ENCODE peak calls at places on chromosomes 3 and 15, in four cellular contexts. J is H1, Y is K562, C is GM12878. M is an unnamed sample.
A peak's percentile ranks its signal among the peaks of the same experiment; 100 is the strongest.

GRCh38 chr15:60223161-60223560 is 174.6 kb downstream of the ANXA2 start:
- DNase-seq in J (no peak), Y (no peak), C (no peak), M (no peak)

GRCh38 chr15:47756872-47757271 is 39.6 kb downstream of the SEMA6D start:
- DNase-seq in J (no peak), Y (no peak), C (no peak), M (peak; percentile 91)

GRCh38 chr3:72080101-72080500 is 295.2 kb upstream of the PROK2 start:
- DNase-seq in J (no peak), Y (no peak), C (no peak), M (no peak)

GRCh38 chr15:52288051-52288942 is 7.3 kb downstream of the MYO5C start:
- DNase-seq in J (no peak), Y (no peak), C (no peak), M (peak; percentile 46)

GRCh38 chr15:33226559-33227181 is 32.2 kb upstream of the FMN1 start:
- DNase-seq in J (no peak), Y (peak; percentile 24), C (peak; percentile 52), M (no peak)

GRCh38 chr3:15345051-15345607 is 12.7 kb upstream of the SH3BP5 start:
- DNase-seq in J (no peak), Y (no peak), C (no peak), M (no peak)

GRCh38 chr3:22284559-22284958 is 533.5 kb upstream of the ZNF385D start:
- DNase-seq in J (no peak), Y (no peak), C (no peak), M (peak; percentile 2)

GRCh38 chr3:64266065-64266874 is 41.0 kb upstream of the PRICKLE2 start:
- DNase-seq in J (no peak), Y (no peak), C (no peak), M (peak; percentile 94)

GRCh38 chr15:64651573-64652260 is 123.7 kb downstream of the RBPMS2 start:
- DNase-seq in J (peak; percentile 10), Y (no peak), C (peak; percentile 82), M (peak; percentile 33)

GRCh38 chr3:186967686-186968085 is 37.4 kb downstream of the ST6GAL1 start:
- DNase-seq in J (no peak), Y (no peak), C (no peak), M (no peak)

GRCh38 chr3:132253262-132253878 is 63.8 kb upstream of the ACP3 start:
- DNase-seq in J (no peak), Y (peak; percentile 32), C (no peak), M (peak; percentile 76)

GRCh38 chr15:66730168-66731014 is 28.4 kb downstream of the SMAD6 start:
- DNase-seq in J (no peak), Y (no peak), C (no peak), M (peak; percentile 76)

GRCh38 chr3:74631341-74631740 is 16.9 kb upstream of the CNTN3 start:
- DNase-seq in J (no peak), Y (no peak), C (no peak), M (peak; percentile 59)

GRCh38 chr3:59581000-59581399 is 531.2 kb upstream of the CFAP20DC start:
- DNase-seq in J (no peak), Y (no peak), C (no peak), M (no peak)

GRCh38 chr3:152302521-152303021 is 33.8 kb downstream of the MBNL1 start:
- DNase-seq in J (no peak), Y (no peak), C (peak; percentile 68), M (peak; percentile 90)

GRCh38 chr3:48232734-48233133 is 8.2 kb upstream of the ZNF589 start:
- DNase-seq in J (peak; percentile 33), Y (peak; percentile 63), C (peak; percentile 63), M (peak; percentile 50)

GRCh38 chr3:184172681-184173373 is 1.8 kb upstream of the AP2M1 start:
- DNase-seq in J (no peak), Y (no peak), C (no peak), M (peak; percentile 88)

GRCh38 chr15:50247819-50248650 is 17.5 kb downstream of the HDC start:
- DNase-seq in J (no peak), Y (no peak), C (no peak), M (no peak)

GRCh38 chr3:115040673-115041286 is 106.3 kb downstream of the ZBTB20 start:
- DNase-seq in J (no peak), Y (peak; percentile 3), C (peak; percentile 2), M (peak; percentile 52)

GRCh38 chr3:126983276-126983652 is 349 bp downstream of the PLXNA1 start:
- DNase-seq in J (no peak), Y (peak; percentile 40), C (no peak), M (no peak)

GRCh38 chr3:77606372-77606771 is 566.5 kb downstream of the ROBO2 start:
- DNase-seq in J (no peak), Y (no peak), C (no peak), M (no peak)

GRCh38 chr3:72756900-72757299 is 91.3 kb downstream of the SHQ1 start:
- DNase-seq in J (no peak), Y (no peak), C (peak; percentile 77), M (no peak)

GRCh38 chr3:10614160-10614559 is 108.8 kb upstream of the ATP2B2 start:
- DNase-seq in J (no peak), Y (no peak), C (no peak), M (no peak)

GRCh38 chr15:31276596-31277298 is 49.9 kb upstream of the KLF13 start:
- DNase-seq in J (no peak), Y (no peak), C (no peak), M (no peak)

GRCh38 chr15:60135961-60136360 is 131.8 kb downstream of the FOXB1 start:
- DNase-seq in J (no peak), Y (no peak), C (no peak), M (no peak)

GRCh38 chr3:171163724-171164465 is 137.4 kb upstream of the SLC2A2 start:
- DNase-seq in J (no peak), Y (no peak), C (no peak), M (no peak)

GRCh38 chr15:99504071-99504822 is 61.5 kb upstream of the MEF2A start:
- DNase-seq in J (no peak), Y (no peak), C (no peak), M (no peak)

GRCh38 chr15:85947936-85948335 is 131.7 kb upstream of the AGBL1 start:
- DNase-seq in J (no peak), Y (no peak), C (no peak), M (no peak)

GRCh38 chr3:128051459-128051836 is 789 bp upstream of the SEC61A1 start:
- DNase-seq in J (no peak), Y (no peak), C (no peak), M (no peak)

GRCh38 chr3:198076722-198077308 is 116.8 kb downstream of the LMLN start:
- DNase-seq in J (no peak), Y (no peak), C (no peak), M (no peak)

GRCh38 chr3:198065897-198066296 is 105.9 kb downstream of the LMLN start:
- DNase-seq in J (no peak), Y (no peak), C (no peak), M (no peak)

GRCh38 chr3:198067416-198067815 is 107.4 kb downstream of the LMLN start:
- DNase-seq in J (no peak), Y (no peak), C (no peak), M (no peak)

GRCh38 chr3:198070871-198071270 is 110.9 kb downstream of the LMLN start:
- DNase-seq in J (no peak), Y (no peak), C (no peak), M (no peak)

GRCh38 chr3:198071602-198072285 is 111.7 kb downstream of the LMLN start:
- DNase-seq in J (no peak), Y (peak; percentile 26), C (peak; percentile 9), M (peak; percentile 97)
- TF ChIP-seq CHD1 in J (no peak), Y (no peak), C (no peak), M (no peak)

GRCh38 chr15:100525894-100526512 is 2.7 kb downstream of the CERS3 start:
- DNase-seq in J (no peak), Y (no peak), C (no peak), M (no peak)
- TF ChIP-seq CHD1 in J (no peak), Y (no peak), C (no peak), M (no peak)

DNA sequence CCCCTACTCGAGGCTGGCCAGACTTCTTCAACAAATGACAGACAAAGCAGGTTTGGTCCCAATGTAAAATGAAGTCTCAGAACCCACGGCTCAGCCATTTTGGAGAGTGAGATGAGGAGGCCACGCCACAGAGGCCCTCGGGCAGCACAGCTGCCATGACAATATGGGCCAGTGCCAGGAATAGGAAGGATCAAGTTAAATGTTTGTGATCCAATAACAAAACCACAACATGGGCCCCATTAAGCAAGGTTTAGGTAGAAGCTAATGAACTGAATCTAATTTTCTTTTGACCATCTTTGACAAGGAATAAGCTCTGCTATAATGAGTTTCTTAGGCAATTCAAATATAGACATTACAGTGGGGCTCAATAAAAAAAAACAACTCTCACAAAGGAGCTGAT is 52.6 kb downstream of the RFTN1 start:
- DNase-seq in J (no peak), Y (no peak), C (no peak), M (no peak)
- TF ChIP-seq CHD1 in J (no peak), Y (no peak), C (no peak), M (no peak)

GRCh38 chr3:188257384-188257961 is 103.5 kb downstream of the LPP start:
- DNase-seq in J (no peak), Y (no peak), C (no peak), M (no peak)
- TF ChIP-seq CHD1 in J (no peak), Y (no peak), C (no peak), M (no peak)

GRCh38 chr15:58553365-58553918 is 121.7 kb downstream of the LIPC start:
- DNase-seq in J (no peak), Y (no peak), C (no peak), M (no peak)

GRCh38 chr15:58556028-58556361 is 124.2 kb downstream of the LIPC start:
- DNase-seq in J (no peak), Y (no peak), C (no peak), M (no peak)

GRCh38 chr15:58554758-58555157 is 123.0 kb downstream of the LIPC start:
- DNase-seq in J (no peak), Y (no peak), C (no peak), M (no peak)

GRCh38 chr15:58556541-58556940 is 124.8 kb downstream of the LIPC start:
- DNase-seq in J (no peak), Y (no peak), C (no peak), M (no peak)

GRCh38 chr15:58555168-58556027 is 123.6 kb downstream of the LIPC start:
- DNase-seq in J (no peak), Y (no peak), C (no peak), M (no peak)
- TF ChIP-seq CHD1 in J (no peak), Y (no peak), C (no peak), M (no peak)

GRCh38 chr3:55461896-55462295 is 25.2 kb downstream of the WNT5A start:
- DNase-seq in J (no peak), Y (no peak), C (no peak), M (peak; percentile 89)
- TF ChIP-seq CHD1 in J (no peak), Y (no peak), C (no peak), M (no peak)

GRCh38 chr3:175357758-175358157 is 498.6 kb downstream of the NAALADL2 start:
- DNase-seq in J (no peak), Y (no peak), C (no peak), M (no peak)
- TF ChIP-seq CHD1 in J (no peak), Y (no peak), C (no peak), M (no peak)

M was measured in IMR-90.